ENCODE peak calls at places on chromosomes 16 and 17, in eight cellular contexts. One of them, this sample, is unnamed.

GRCh38 chr17:76659928-76660614 is 16.5 kb upstream of the ST6GALNAC1 start:
- DNase-seq in non-pigmented ciliary epithelial cell: no peak
- DNase-seq in hypothalamus: no peak
- DNase-seq in HCEC 1CT: peak; percentile 25
- DNase-seq in AG20443: no peak
- DNase-seq in SK-N-SH: peak; percentile 73
- DNase-seq in activated CD8-positive, alpha-beta T cell treated with anti-CD3 and anti-CD28 coated beads for 36 hours: no peak
- DNase-seq in SHP77: no peak
- DNase-seq in this sample: no peak

GRCh38 chr17:81249233-81250040 is 10.3 kb downstream of the NDUFAF8 start:
- DNase-seq in non-pigmented ciliary epithelial cell: no peak
- DNase-seq in hypothalamus: no peak
- DNase-seq in HCEC 1CT: no peak
- DNase-seq in AG20443: no peak
- DNase-seq in SK-N-SH: no peak
- DNase-seq in activated CD8-positive, alpha-beta T cell treated with anti-CD3 and anti-CD28 coated beads for 36 hours: peak; percentile 34
- DNase-seq in SHP77: no peak
- DNase-seq in this sample: no peak

GRCh38 chr17:83193336-83194188 is 114.2 kb downstream of the METRNL start:
- DNase-seq in non-pigmented ciliary epithelial cell: no peak
- DNase-seq in hypothalamus: no peak
- DNase-seq in HCEC 1CT: no peak
- DNase-seq in AG20443: no peak
- DNase-seq in SK-N-SH: no peak
- DNase-seq in activated CD8-positive, alpha-beta T cell treated with anti-CD3 and anti-CD28 coated beads for 36 hours: peak; percentile 60
- DNase-seq in SHP77: no peak
- DNase-seq in this sample: no peak

GRCh38 chr17:77037943-77038342 is 102.8 kb upstream of the SEC14L1 start:
- DNase-seq in non-pigmented ciliary epithelial cell: no peak
- DNase-seq in hypothalamus: no peak
- DNase-seq in HCEC 1CT: no peak
- DNase-seq in AG20443: no peak
- DNase-seq in SK-N-SH: no peak
- DNase-seq in activated CD8-positive, alpha-beta T cell treated with anti-CD3 and anti-CD28 coated beads for 36 hours: no peak
- DNase-seq in SHP77: no peak
- DNase-seq in this sample: no peak

GRCh38 chr17:9006175-9006767 is 15.0 kb upstream of the NTN1 start:
- DNase-seq in non-pigmented ciliary epithelial cell: no peak
- DNase-seq in hypothalamus: no peak
- DNase-seq in HCEC 1CT: no peak
- DNase-seq in AG20443: no peak
- DNase-seq in SK-N-SH: no peak
- DNase-seq in activated CD8-positive, alpha-beta T cell treated with anti-CD3 and anti-CD28 coated beads for 36 hours: no peak
- DNase-seq in SHP77: no peak
- DNase-seq in this sample: no peak

GRCh38 chr16:2980227-2981176 is at the start of gene PKMYT1:
- DNase-seq in non-pigmented ciliary epithelial cell: no peak
- DNase-seq in hypothalamus: peak; percentile 84
- DNase-seq in HCEC 1CT: peak; percentile 83
- DNase-seq in AG20443: peak; percentile 100
- DNase-seq in SK-N-SH: peak; percentile 100
- DNase-seq in activated CD8-positive, alpha-beta T cell treated with anti-CD3 and anti-CD28 coated beads for 36 hours: peak; percentile 94
- DNase-seq in SHP77: peak; percentile 77
- DNase-seq in this sample: peak; percentile 92

GRCh38 chr16:85978291-85978775 is 79.4 kb downstream of the IRF8 start:
- DNase-seq in non-pigmented ciliary epithelial cell: no peak
- DNase-seq in hypothalamus: no peak
- DNase-seq in HCEC 1CT: no peak
- DNase-seq in AG20443: no peak
- DNase-seq in SK-N-SH: no peak
- DNase-seq in activated CD8-positive, alpha-beta T cell treated with anti-CD3 and anti-CD28 coated beads for 36 hours: no peak
- DNase-seq in SHP77: no peak
- DNase-seq in this sample: no peak

GRCh38 chr17:78991906-78992532 is 12.3 kb upstream of the LGALS3BP start:
- DNase-seq in non-pigmented ciliary epithelial cell: no peak
- DNase-seq in hypothalamus: no peak
- DNase-seq in HCEC 1CT: no peak
- DNase-seq in AG20443: no peak
- DNase-seq in SK-N-SH: peak; percentile 26
- DNase-seq in activated CD8-positive, alpha-beta T cell treated with anti-CD3 and anti-CD28 coated beads for 36 hours: peak; percentile 1
- DNase-seq in SHP77: no peak
- DNase-seq in this sample: no peak

GRCh38 chr17:60554377-60554788 is 28.3 kb upstream of the APPBP2 start:
- DNase-seq in non-pigmented ciliary epithelial cell: peak; percentile 61
- DNase-seq in hypothalamus: no peak
- DNase-seq in HCEC 1CT: peak; percentile 68
- DNase-seq in AG20443: peak; percentile 14
- DNase-seq in SK-N-SH: no peak
- DNase-seq in activated CD8-positive, alpha-beta T cell treated with anti-CD3 and anti-CD28 coated beads for 36 hours: no peak
- DNase-seq in SHP77: no peak
- DNase-seq in this sample: no peak

GRCh38 chr17:27575912-27576252 is 55.1 kb upstream of the LGALS9 start:
- DNase-seq in non-pigmented ciliary epithelial cell: no peak
- DNase-seq in hypothalamus: no peak
- DNase-seq in HCEC 1CT: no peak
- DNase-seq in AG20443: no peak
- DNase-seq in SK-N-SH: no peak
- DNase-seq in activated CD8-positive, alpha-beta T cell treated with anti-CD3 and anti-CD28 coated beads for 36 hours: no peak
- DNase-seq in SHP77: no peak
- DNase-seq in this sample: no peak

This sample was measured in activated CD4-positive, CD25-positive, alpha-beta regulatory T cell.